ENCODE peak calls at places on chromosomes 5 and 9, in eight cellular contexts. One of them, this sample, is unnamed. For H3K4me1, the result is how much of the 10 kb centered on the place peaks cover.

GRCh38 chr5:139611703-139612584 is 36.2 kb upstream of the CXXC5 start:
- DNase-seq in heart left ventricle: no peak
- DNase-seq in PC-9: no peak
- DNase-seq in pancreas: no peak
- DNase-seq in right atrium auricular region: no peak
- DNase-seq in tibial nerve: no peak
- DNase-seq in neural progenitor cell: no peak
- DNase-seq in transverse colon: no peak
- DNase-seq in this sample: no peak

GRCh38 chr9:880725-881124 is 39.2 kb downstream of the DMRT1 start:
- DNase-seq in heart left ventricle: no peak
- DNase-seq in PC-9: no peak
- DNase-seq in pancreas: no peak
- DNase-seq in right atrium auricular region: no peak
- DNase-seq in tibial nerve: no peak
- DNase-seq in neural progenitor cell: no peak
- DNase-seq in transverse colon: no peak
- DNase-seq in this sample: no peak

GRCh38 chr5:32249668-32250067 is 63.1 kb downstream of the MTMR12 start:
- DNase-seq in heart left ventricle: no peak
- DNase-seq in PC-9: no peak
- DNase-seq in pancreas: peak
- DNase-seq in right atrium auricular region: no peak
- DNase-seq in tibial nerve: no peak
- DNase-seq in neural progenitor cell: no peak
- DNase-seq in transverse colon: no peak
- DNase-seq in this sample: no peak

GRCh38 chr9:134676886-134677285 is 35.3 kb downstream of the COL5A1 start:
- DNase-seq in heart left ventricle: no peak
- DNase-seq in PC-9: no peak
- DNase-seq in pancreas: no peak
- DNase-seq in right atrium auricular region: no peak
- DNase-seq in tibial nerve: no peak
- DNase-seq in neural progenitor cell: no peak
- DNase-seq in transverse colon: no peak
- DNase-seq in this sample: no peak

GRCh38 chr9:38061326-38061947 is 7.6 kb downstream of the SHB start:
- DNase-seq in heart left ventricle: no peak
- DNase-seq in PC-9: no peak
- DNase-seq in pancreas: no peak
- DNase-seq in right atrium auricular region: no peak
- DNase-seq in tibial nerve: no peak
- DNase-seq in neural progenitor cell: no peak
- DNase-seq in transverse colon: no peak
- DNase-seq in this sample: no peak

GRCh38 chr9:128298535-128299482 is 22.7 kb downstream of the SWI5 start:
- DNase-seq in heart left ventricle: no peak
- DNase-seq in PC-9: peak
- DNase-seq in pancreas: no peak
- DNase-seq in right atrium auricular region: no peak
- DNase-seq in tibial nerve: no peak
- DNase-seq in neural progenitor cell: no peak
- DNase-seq in transverse colon: peak
- DNase-seq in this sample: no peak

GRCh38 chr5:146447734-146448380 is 724 bp downstream of the TCERG1 start:
- DNase-seq in heart left ventricle: no peak
- DNase-seq in PC-9: peak
- DNase-seq in pancreas: no peak
- DNase-seq in right atrium auricular region: no peak
- DNase-seq in tibial nerve: no peak
- DNase-seq in neural progenitor cell: no peak
- DNase-seq in transverse colon: peak
- DNase-seq in this sample: no peak

GRCh38 chr9:70962761-70963445 is 158.5 kb downstream of the TRPM3 start:
- DNase-seq in heart left ventricle: no peak
- DNase-seq in PC-9: peak
- DNase-seq in pancreas: no peak
- DNase-seq in right atrium auricular region: no peak
- DNase-seq in tibial nerve: no peak
- DNase-seq in neural progenitor cell: no peak
- DNase-seq in transverse colon: no peak
- DNase-seq in this sample: no peak

GRCh38 chr5:131671994-131672655 is 37.1 kb upstream of the RAPGEF6 start:
- DNase-seq in heart left ventricle: no peak
- DNase-seq in PC-9: no peak
- DNase-seq in pancreas: no peak
- DNase-seq in right atrium auricular region: no peak
- DNase-seq in tibial nerve: no peak
- DNase-seq in neural progenitor cell: peak
- DNase-seq in transverse colon: no peak
- DNase-seq in this sample: no peak

GRCh38 chr9:109520475-109521132 is 22.5 kb upstream of the PTPN3 start:
- DNase-seq in heart left ventricle: no peak
- DNase-seq in PC-9: peak
- DNase-seq in pancreas: peak
- DNase-seq in right atrium auricular region: peak
- DNase-seq in tibial nerve: peak
- DNase-seq in neural progenitor cell: peak
- DNase-seq in transverse colon: peak
- DNase-seq in this sample: no peak

GRCh38 chr5:73625905-73626811 is at the start of gene ARHGEF28:
- DNase-seq in heart left ventricle: peak
- DNase-seq in PC-9: peak
- DNase-seq in pancreas: peak
- DNase-seq in right atrium auricular region: no peak
- DNase-seq in tibial nerve: peak
- DNase-seq in neural progenitor cell: peak
- DNase-seq in transverse colon: peak
- DNase-seq in this sample: no peak

GRCh38 chr5:148309746-148310145 is 2.5 kb upstream of the SPINK7 start:
- DNase-seq in heart left ventricle: no peak
- DNase-seq in PC-9: no peak
- DNase-seq in pancreas: no peak
- DNase-seq in right atrium auricular region: no peak
- DNase-seq in tibial nerve: no peak
- DNase-seq in neural progenitor cell: no peak
- DNase-seq in transverse colon: no peak
- DNase-seq in this sample: no peak

GRCh38 chr5:121053055-121053985 is 589.2 kb downstream of the PRR16 start:
- DNase-seq in heart left ventricle: no peak
- DNase-seq in PC-9: no peak
- DNase-seq in pancreas: no peak
- DNase-seq in right atrium auricular region: no peak
- DNase-seq in tibial nerve: no peak
- DNase-seq in neural progenitor cell: no peak
- DNase-seq in transverse colon: no peak
- DNase-seq in this sample: no peak

GRCh38 chr5:64869419-64869818 is 100.7 kb downstream of the CWC27 start:
- DNase-seq in heart left ventricle: no peak
- DNase-seq in PC-9: no peak
- DNase-seq in pancreas: no peak
- DNase-seq in right atrium auricular region: no peak
- DNase-seq in tibial nerve: no peak
- DNase-seq in neural progenitor cell: peak
- DNase-seq in transverse colon: no peak
- DNase-seq in this sample: no peak

GRCh38 chr5:132464155-132464939 is 26.2 kb downstream of the IRF1 start:
- DNase-seq in heart left ventricle: no peak
- DNase-seq in PC-9: peak
- DNase-seq in pancreas: no peak
- DNase-seq in right atrium auricular region: no peak
- DNase-seq in tibial nerve: no peak
- DNase-seq in neural progenitor cell: peak
- DNase-seq in transverse colon: peak
- DNase-seq in this sample: no peak

GRCh38 chr5:37029436-37029835 is 152.9 kb downstream of the NIPBL start:
- DNase-seq in heart left ventricle: no peak
- DNase-seq in PC-9: no peak
- DNase-seq in pancreas: no peak
- DNase-seq in right atrium auricular region: no peak
- DNase-seq in tibial nerve: no peak
- DNase-seq in neural progenitor cell: no peak
- DNase-seq in transverse colon: no peak
- DNase-seq in this sample: no peak

GRCh38 chr5:163915481-163915961 is 410.1 kb downstream of the MAT2B start:
- DNase-seq in heart left ventricle: no peak
- DNase-seq in PC-9: no peak
- DNase-seq in pancreas: no peak
- DNase-seq in right atrium auricular region: no peak
- DNase-seq in tibial nerve: no peak
- DNase-seq in neural progenitor cell: peak
- DNase-seq in transverse colon: peak
- DNase-seq in this sample: no peak

GRCh38 chr5:71887680-71888079 is 168.6 kb downstream of the CARTPT start:
- DNase-seq in heart left ventricle: no peak
- DNase-seq in PC-9: no peak
- DNase-seq in pancreas: no peak
- DNase-seq in right atrium auricular region: no peak
- DNase-seq in tibial nerve: no peak
- DNase-seq in neural progenitor cell: peak
- DNase-seq in transverse colon: no peak
- DNase-seq in this sample: no peak

GRCh38 chr9:134327671-134328231 is 1.5 kb downstream of the RXRA start:
- DNase-seq in heart left ventricle: peak
- DNase-seq in PC-9: no peak
- DNase-seq in pancreas: no peak
- DNase-seq in right atrium auricular region: no peak
- DNase-seq in tibial nerve: no peak
- DNase-seq in neural progenitor cell: no peak
- DNase-seq in transverse colon: no peak
- DNase-seq in this sample: no peak

GRCh38 chr9:121984726-121985402 is 108.2 kb downstream of the TTLL11 start:
- DNase-seq in heart left ventricle: no peak
- DNase-seq in PC-9: no peak
- DNase-seq in pancreas: no peak
- DNase-seq in right atrium auricular region: no peak
- DNase-seq in tibial nerve: no peak
- DNase-seq in neural progenitor cell: no peak
- DNase-seq in transverse colon: no peak
- DNase-seq in this sample: no peak

GRCh38 chr9:91992636-91993035 is 42.6 kb upstream of the ROR2 start:
- DNase-seq in heart left ventricle: no peak
- DNase-seq in PC-9: no peak
- DNase-seq in pancreas: no peak
- DNase-seq in right atrium auricular region: peak
- DNase-seq in tibial nerve: no peak
- DNase-seq in neural progenitor cell: no peak
- DNase-seq in transverse colon: no peak
- DNase-seq in this sample: no peak

GRCh38 chr9:35522189-35522588 is 32.3 kb downstream of the RUSC2 start:
- DNase-seq in heart left ventricle: no peak
- DNase-seq in PC-9: no peak
- DNase-seq in pancreas: no peak
- DNase-seq in right atrium auricular region: no peak
- DNase-seq in tibial nerve: no peak
- DNase-seq in neural progenitor cell: no peak
- DNase-seq in transverse colon: no peak
- DNase-seq in this sample: no peak
- TF ChIP-seq CTCF in heart left ventricle: no peak
- TF ChIP-seq CTCF in PC-9: no peak
- TF ChIP-seq CTCF in pancreas: no peak
- TF ChIP-seq CTCF in right atrium auricular region: no peak
- TF ChIP-seq CTCF in tibial nerve: no peak
- TF ChIP-seq CTCF in neural progenitor cell: peak
- TF ChIP-seq CTCF in transverse colon: no peak
- TF ChIP-seq CTCF in this sample: no peak

GRCh38 chr5:42855811-42856210 is 44.1 kb upstream of the SELENOP start:
- DNase-seq in heart left ventricle: no peak
- DNase-seq in PC-9: no peak
- DNase-seq in pancreas: no peak
- DNase-seq in right atrium auricular region: no peak
- DNase-seq in tibial nerve: no peak
- DNase-seq in neural progenitor cell: no peak
- DNase-seq in transverse colon: no peak
- DNase-seq in this sample: no peak
- H3K4me1 ChIP-seq in heart left ventricle: under half
- H3K4me1 ChIP-seq in PC-9: under half
- H3K4me1 ChIP-seq in pancreas: under half
- H3K4me1 ChIP-seq in right atrium auricular region: under half
- H3K4me1 ChIP-seq in tibial nerve: under half
- H3K4me1 ChIP-seq in neural progenitor cell: under half
- H3K4me1 ChIP-seq in transverse colon: under half
- H3K4me1 ChIP-seq in this sample: under half

DNA sequence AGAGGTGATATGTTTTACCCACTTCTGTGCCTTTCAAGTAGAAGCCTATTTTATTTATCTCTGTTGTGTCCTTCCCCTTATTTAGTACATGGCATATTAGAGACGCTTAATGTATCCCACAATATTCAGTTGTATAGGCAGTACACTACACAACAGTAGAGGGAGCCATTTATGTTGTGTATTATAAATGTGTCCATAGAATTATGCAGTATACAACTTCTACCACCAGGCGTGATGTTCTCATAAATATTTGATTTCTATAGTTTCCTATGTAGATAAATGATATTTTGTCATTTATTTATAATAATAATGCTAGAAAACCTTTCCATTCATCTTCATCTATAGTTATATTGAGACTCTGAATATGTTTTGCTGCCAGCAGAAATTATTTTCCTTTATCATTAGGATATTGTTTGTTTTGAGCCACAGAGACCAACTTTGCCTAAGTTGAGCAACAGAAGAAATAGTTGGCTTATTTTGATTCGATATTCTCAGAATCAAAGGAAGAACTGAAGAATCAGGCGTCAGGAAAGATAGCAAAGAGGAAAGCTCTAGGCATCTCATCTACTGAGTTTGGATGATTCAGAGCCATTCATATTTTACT is 81.7 kb downstream of the ADAMTS19 start:
- DNase-seq in heart left ventricle: no peak
- DNase-seq in PC-9: no peak
- DNase-seq in pancreas: no peak
- DNase-seq in right atrium auricular region: no peak
- DNase-seq in tibial nerve: no peak
- DNase-seq in neural progenitor cell: no peak
- DNase-seq in transverse colon: no peak
- DNase-seq in this sample: no peak
- TF ChIP-seq CTCF in heart left ventricle: no peak
- TF ChIP-seq CTCF in PC-9: peak
- TF ChIP-seq CTCF in pancreas: no peak
- TF ChIP-seq CTCF in right atrium auricular region: no peak
- TF ChIP-seq CTCF in tibial nerve: no peak
- TF ChIP-seq CTCF in neural progenitor cell: peak
- TF ChIP-seq CTCF in transverse colon: no peak
- TF ChIP-seq CTCF in this sample: no peak

DNA sequence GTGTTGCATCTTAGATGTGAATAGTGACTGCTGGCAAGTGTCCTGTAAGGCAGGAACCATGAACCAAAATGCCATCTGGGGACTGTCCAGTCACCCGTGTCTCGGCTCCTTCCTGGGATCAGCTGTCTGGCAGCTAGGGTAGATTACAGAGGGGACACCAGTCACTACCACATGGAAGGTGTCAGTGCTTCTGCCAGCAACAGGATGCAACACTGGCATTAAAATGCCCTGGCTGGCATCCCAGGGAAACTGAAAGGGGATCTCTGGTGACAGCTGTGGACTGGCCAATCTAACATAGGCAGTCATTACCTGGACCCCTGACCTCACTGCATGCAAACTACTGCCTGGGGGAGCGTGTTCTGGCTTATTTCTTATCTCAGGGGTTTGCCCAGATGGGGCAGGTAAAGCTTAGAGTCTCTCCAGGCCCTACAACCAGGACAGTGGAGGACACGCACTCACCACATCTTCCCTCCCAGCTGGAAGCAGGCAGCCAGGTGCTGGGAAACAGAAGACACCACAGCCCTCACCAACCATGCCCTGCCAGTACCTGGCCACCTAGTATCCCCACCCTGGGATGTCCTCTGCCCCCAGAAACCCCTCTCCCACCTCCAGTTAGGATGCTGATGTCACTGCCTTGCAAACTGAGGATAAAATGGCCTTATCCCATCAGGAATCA is 83.8 kb downstream of the SEMA4D start:
- DNase-seq in heart left ventricle: no peak
- DNase-seq in PC-9: no peak
- DNase-seq in pancreas: no peak
- DNase-seq in right atrium auricular region: no peak
- DNase-seq in tibial nerve: no peak
- DNase-seq in neural progenitor cell: no peak
- DNase-seq in transverse colon: no peak
- DNase-seq in this sample: no peak
- H3K4me1 ChIP-seq in heart left ventricle: under half
- H3K4me1 ChIP-seq in PC-9: under half
- H3K4me1 ChIP-seq in pancreas: under half
- H3K4me1 ChIP-seq in right atrium auricular region: under half
- H3K4me1 ChIP-seq in tibial nerve: under half
- H3K4me1 ChIP-seq in neural progenitor cell: under half
- H3K4me1 ChIP-seq in transverse colon: under half
- H3K4me1 ChIP-seq in this sample: under half

This sample was measured in vagina.